ENCODE peak calls at places on chromosomes 16 and 17, in four cellular contexts. T is lower lobe of right lung, O is psoas muscle, C is right lobe of liver. Z is an unnamed sample.

GRCh38 chr17:78890111-78890897 is 12.7 kb downstream of the CEP295NL start:
- DNase-seq in T (peak; percentile 89), O (peak; percentile 71), C (peak; percentile 66), Z (peak; percentile 61)

GRCh38 chr17:45008191-45008590 is 40.1 kb upstream of the C1QL1 start:
- DNase-seq in T (no peak), O (no peak), C (no peak), Z (no peak)

GRCh38 chr16:29891525-29892457 is 7.6 kb downstream of the SEZ6L2 start:
- DNase-seq in T (no peak), O (peak; percentile 66), C (no peak), Z (no peak)

GRCh38 chr17:77319211-77320031 is 178.7 kb downstream of the SEC14L1 start:
- DNase-seq in T (peak; percentile 91), O (peak; percentile 92), C (peak; percentile 70), Z (peak; percentile 80)

GRCh38 chr17:2395258-2396170 is 5.3 kb downstream of the MNT start:
- DNase-seq in T (peak; percentile 81), O (peak; percentile 57), C (peak; percentile 55), Z (no peak)

GRCh38 chr16:89880477-89881367 is 7.3 kb downstream of the TCF25 start:
- DNase-seq in T (no peak), O (no peak), C (no peak), Z (no peak)

GRCh38 chr17:16378631-16379282 is 2.1 kb upstream of the UBB start:
- DNase-seq in T (no peak), O (peak; percentile 44), C (peak; percentile 48), Z (no peak)

GRCh38 chr17:1043601-1044251 is 46.8 kb downstream of the TIMM22 start:
- DNase-seq in T (peak; percentile 47), O (peak; percentile 80), C (no peak), Z (no peak)

GRCh38 chr16:972316-973002 is 1.7 kb upstream of the LMF1 start:
- DNase-seq in T (no peak), O (no peak), C (no peak), Z (no peak)

GRCh38 chr17:76365256-76365903 is 11.7 kb upstream of the PRPSAP1 start:
- DNase-seq in T (no peak), O (no peak), C (no peak), Z (no peak)

GRCh38 chr17:4842376-4842775 is 9.2 kb downstream of the MINK1 start:
- DNase-seq in T (no peak), O (no peak), C (no peak), Z (no peak)

GRCh38 chr17:83008526-83008925 is 70.9 kb upstream of the METRNL start:
- DNase-seq in T (no peak), O (no peak), C (no peak), Z (no peak)

GRCh38 chr17:83007504-83008475 is 71.6 kb upstream of the METRNL start:
- DNase-seq in T (no peak), O (no peak), C (no peak), Z (no peak)

GRCh38 chr17:83005639-83006038 is 73.8 kb upstream of the METRNL start:
- DNase-seq in T (no peak), O (no peak), C (no peak), Z (no peak)

GRCh38 chr17:83004791-83005380 is 74.5 kb upstream of the METRNL start:
- DNase-seq in T (no peak), O (no peak), C (no peak), Z (no peak)

GRCh38 chr17:83006515-83007455 is 72.6 kb upstream of the METRNL start:
- DNase-seq in T (no peak), O (no peak), C (no peak), Z (no peak)
- H3K4me3 ChIP-seq in T (no peak overlapping the region), O (peak overlapping the region; percentile 45), C (no peak overlapping the region), Z (no peak overlapping the region)

GRCh38 chr16:4734063-4734729 is at the start of the genes ANKS3 and DNAAF8:
- DNase-seq in T (peak; percentile 97), O (peak; percentile 98), C (peak; percentile 99), Z (peak; percentile 84)

GRCh38 chr16:4733747-4734062 is 366 bp downstream of the ANKS3 start:
- DNase-seq in T (no peak), O (no peak), C (no peak), Z (no peak)

GRCh38 chr16:4736546-4736945 is 2.2 kb downstream of the DNAAF8 start:
- DNase-seq in T (no peak), O (peak; percentile 45), C (no peak), Z (no peak)

GRCh38 chr16:4734730-4735575 is 616 bp downstream of the DNAAF8 start:
- DNase-seq in T (peak; percentile 93), O (peak; percentile 94), C (peak; percentile 93), Z (peak; percentile 95)

DNA sequence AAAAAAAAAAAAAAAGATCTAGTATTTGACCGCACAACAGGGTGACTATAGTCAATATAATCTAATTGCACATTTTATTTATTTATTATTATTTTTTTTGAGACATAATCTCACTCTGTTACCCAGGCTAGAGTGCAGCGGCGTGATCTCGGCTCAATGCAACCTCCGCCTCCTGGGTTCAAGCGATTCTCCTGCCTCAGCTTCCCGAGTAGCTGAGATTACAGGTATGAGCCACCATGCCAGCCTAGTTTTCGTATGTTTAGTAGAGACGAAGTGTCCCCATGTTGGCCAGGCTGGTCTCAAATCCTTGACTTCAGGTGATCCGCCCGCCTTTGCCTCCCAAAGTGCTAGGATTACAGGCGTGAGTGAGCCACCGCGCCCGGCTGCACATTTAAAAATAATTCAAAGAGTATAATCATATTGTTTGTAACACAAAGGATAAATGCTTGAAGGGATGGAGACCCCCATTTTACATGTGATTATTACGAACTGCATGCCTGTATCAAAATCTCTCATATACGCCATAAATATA is 794 bp downstream of the ANKS3 start:
- DNase-seq in T (no peak), O (peak; percentile 46), C (no peak), Z (no peak)
- H3K27ac ChIP-seq in T (peak overlapping the region; percentile 85), O (peak overlapping the region; percentile 82), C (peak overlapping the region; percentile 12), Z (peak overlapping the region; percentile 76)

GRCh38 chr17:50594040-50594618 is 33.6 kb downstream of the CACNA1G start:
- DNase-seq in T (no peak), O (no peak), C (no peak), Z (no peak)

GRCh38 chr17:50596191-50597037 is 35.9 kb downstream of the CACNA1G start:
- DNase-seq in T (no peak), O (no peak), C (no peak), Z (no peak)

GRCh38 chr17:50593321-50593720 is 32.8 kb downstream of the CACNA1G start:
- DNase-seq in T (peak; percentile 85), O (no peak), C (no peak), Z (no peak)

GRCh38 chr17:50598487-50598886 is 36.2 kb upstream of the ABCC3 start:
- DNase-seq in T (no peak), O (no peak), C (no peak), Z (no peak)

GRCh38 chr17:50594931-50595330 is 34.4 kb downstream of the CACNA1G start:
- DNase-seq in T (no peak), O (no peak), C (no peak), Z (no peak)
- H3K4me1 ChIP-seq in T (no peaks in the 10 kb centered on the region), O (no peaks in the 10 kb centered on the region), C (no peaks in the 10 kb centered on the region), Z (no peaks in the 10 kb centered on the region)

GRCh38 chr16:83482545-83483162 is 325.1 kb upstream of the HSBP1 start:
- DNase-seq in T (no peak), O (no peak), C (no peak), Z (no peak)
- H3K4me3 ChIP-seq in T (no peak overlapping the region), O (no peak overlapping the region), C (no peak overlapping the region), Z (no peak overlapping the region)

DNA sequence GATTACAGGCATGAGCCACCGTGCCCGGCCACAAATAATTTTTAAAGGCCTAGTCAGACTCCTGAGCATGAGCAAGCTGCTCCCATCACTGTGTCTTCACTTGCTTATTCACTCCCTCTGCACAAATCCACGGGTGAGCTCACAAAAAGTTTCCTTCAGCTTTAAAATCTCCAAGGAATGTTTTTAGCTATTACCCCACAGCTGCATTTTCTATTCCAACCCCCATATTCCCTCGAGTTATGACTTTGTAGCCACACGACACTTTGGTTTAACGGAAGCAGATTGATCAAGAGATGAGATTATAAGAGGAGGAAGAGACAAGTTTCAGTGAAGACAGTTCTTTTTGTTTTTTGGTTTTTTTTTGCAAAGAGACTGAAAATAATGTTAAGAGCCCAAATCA is 49.1 kb upstream of the SLC25A19 start:
- DNase-seq in T (no peak), O (no peak), C (peak; percentile 8), Z (no peak)
- H3K27ac ChIP-seq in T (no peak overlapping the region), O (no peak overlapping the region), C (no peak overlapping the region), Z (peak overlapping the region; percentile 22)

DNA sequence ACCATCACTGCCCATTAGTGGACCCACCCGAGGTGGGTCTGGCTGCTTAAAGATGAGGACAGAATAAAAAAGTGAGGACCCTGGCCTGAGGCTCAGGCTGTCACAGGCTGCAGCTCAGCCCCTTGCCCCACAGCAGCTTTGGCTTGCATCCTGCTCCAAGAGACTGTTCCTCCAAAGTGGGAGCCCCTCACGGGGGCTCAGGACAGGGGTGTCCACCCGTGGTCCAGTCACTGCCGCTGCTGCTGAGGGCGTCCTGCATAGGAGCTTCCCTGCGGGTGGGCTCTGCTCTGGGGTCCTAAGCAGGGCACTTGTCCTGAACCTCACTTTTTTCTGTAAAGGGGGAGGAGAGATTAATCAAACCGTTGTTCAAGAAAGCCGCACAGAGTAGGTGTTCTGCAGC is 47.8 kb downstream of the SREBF1 start:
- DNase-seq in T (no peak), O (no peak), C (no peak), Z (no peak)
- H3K4me1 ChIP-seq in T (peaks cover 38% of the 10 kb centered on the region), O (peaks cover 39% of the 10 kb centered on the region), C (peaks cover 35% of the 10 kb centered on the region), Z (peaks cover 30% of the 10 kb centered on the region)

GRCh38 chr16:58464047-58464915 is 35.7 kb upstream of the NDRG4 start:
- DNase-seq in T (no peak), O (no peak), C (no peak), Z (no peak)

GRCh38 chr16:58461640-58462039 is 38.3 kb upstream of the NDRG4 start:
- DNase-seq in T (no peak), O (no peak), C (no peak), Z (no peak)

GRCh38 chr16:58462499-58462996 is 37.4 kb upstream of the NDRG4 start:
- DNase-seq in T (no peak), O (no peak), C (no peak), Z (no peak)

GRCh38 chr16:58462089-58462488 is 37.9 kb upstream of the NDRG4 start:
- DNase-seq in T (no peak), O (no peak), C (no peak), Z (no peak)

GRCh38 chr16:58462997-58463891 is 36.7 kb upstream of the NDRG4 start:
- DNase-seq in T (no peak), O (no peak), C (no peak), Z (no peak)
- H3K4me3 ChIP-seq in T (peak overlapping the region; percentile 58), O (peak overlapping the region; percentile 63), C (peak overlapping the region; percentile 33), Z (no peak overlapping the region)

DNA sequence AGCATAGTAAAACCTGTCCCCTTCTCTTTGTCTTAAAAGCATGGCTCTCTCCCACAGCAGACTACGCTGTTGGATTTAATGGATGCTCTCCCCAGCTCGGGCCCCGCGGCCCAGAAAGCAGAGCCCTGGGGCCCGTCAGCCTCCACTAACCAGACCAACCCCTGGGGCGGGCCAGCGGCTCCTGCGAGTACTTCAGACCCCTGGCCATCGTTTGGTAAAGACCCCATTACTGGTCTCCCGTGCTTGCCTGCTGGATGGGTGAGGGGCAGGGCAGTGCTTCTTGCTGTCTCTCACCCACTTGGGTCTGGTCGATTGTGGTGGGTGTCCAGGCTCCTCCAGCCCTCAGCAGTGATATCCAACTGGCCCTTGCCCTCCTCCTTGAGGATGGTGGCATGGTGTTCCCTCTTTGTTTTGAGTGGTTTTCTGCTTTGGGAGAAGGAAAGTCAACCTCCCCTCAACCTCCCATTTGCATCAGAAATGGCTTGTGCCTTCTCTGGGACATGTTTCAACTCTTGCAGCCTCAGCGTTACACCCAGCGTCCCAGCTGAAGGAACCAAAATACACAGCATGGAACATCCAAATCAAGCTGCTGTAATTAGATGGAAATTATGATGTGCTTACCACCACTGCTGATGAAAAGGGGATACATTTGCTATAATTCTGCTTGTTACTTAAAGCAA is 49.3 kb downstream of the B9D1 start:
- DNase-seq in T (peak; percentile 16), O (no peak), C (no peak), Z (no peak)
- H3K27ac ChIP-seq in T (peak overlapping the region; percentile 74), O (peak overlapping the region; percentile 16), C (no peak overlapping the region), Z (no peak overlapping the region)

GRCh38 chr16:58034786-58035185 is 9.2 kb downstream of the MMP15 start:
- DNase-seq in T (no peak), O (no peak), C (no peak), Z (no peak)
- H3K4me1 ChIP-seq in T (peaks cover 49% of the 10 kb centered on the region), O (peaks cover 36% of the 10 kb centered on the region), C (peaks cover 44% of the 10 kb centered on the region), Z (no peaks in the 10 kb centered on the region)